ENCODE peak calls at places on chromosomes 1 and 21, in seven cellular contexts. C is prostate gland; O is H1; I is tibial artery; Y is right lobe of liver; E is thoracic aorta; L is effector memory CD4-positive, alpha-beta T cell. T is an unnamed sample.

GRCh38 chr1:11571906-11572616 is 82.2 kb downstream of the FBXO2 start:
- DNase-seq in C (no peak), O (peak; percentile 34), I (no peak), Y (no peak), E (no peak), L (no peak), T (no peak)

GRCh38 chr1:238892612-238893011 is 493.8 kb upstream of the CHRM3 start:
- DNase-seq in C (no peak), O (no peak), I (no peak), Y (no peak), E (no peak), L (no peak), T (no peak)

GRCh38 chr1:106185089-106185488 is 871.4 kb upstream of the PRMT6 start:
- DNase-seq in C (no peak), O (no peak), I (no peak), Y (no peak), E (no peak), L (no peak), T (no peak)

GRCh38 chr21:35606578-35606977 is 453.7 kb downstream of the SETD4 start:
- DNase-seq in C (no peak), O (no peak), I (no peak), Y (no peak), E (no peak), L (no peak), T (no peak)

GRCh38 chr1:18919174-18919905 is 17.0 kb upstream of the ALDH4A1 start:
- DNase-seq in C (no peak), O (no peak), I (no peak), Y (no peak), E (no peak), L (no peak), T (no peak)

GRCh38 chr1:228416217-228416971 is at the start of gene TRIM17:
- DNase-seq in C (no peak), O (no peak), I (no peak), Y (no peak), E (no peak), L (no peak), T (peak; percentile 15)

GRCh38 chr1:82162526-82163420 is 362.0 kb downstream of the ADGRL2 start:
- DNase-seq in C (no peak), O (no peak), I (no peak), Y (no peak), E (no peak), L (no peak), T (no peak)

GRCh38 chr1:12153181-12153785 is 13.5 kb upstream of the TNFRSF1B start:
- DNase-seq in C (no peak), O (no peak), I (peak; percentile 83), Y (peak; percentile 83), E (peak; percentile 26), L (peak; percentile 52), T (no peak)

GRCh38 chr1:228339766-228340685 is 66.6 kb downstream of the TRIM11 start:
- DNase-seq in C (no peak), O (no peak), I (peak; percentile 58), Y (peak; percentile 51), E (no peak), L (no peak), T (no peak)

GRCh38 chr1:119611701-119612113 is 36.4 kb downstream of the ZNF697 start:
- DNase-seq in C (peak; percentile 86), O (peak; percentile 83), I (peak; percentile 79), Y (peak; percentile 84), E (peak; percentile 29), L (no peak), T (peak; percentile 21)

DNA sequence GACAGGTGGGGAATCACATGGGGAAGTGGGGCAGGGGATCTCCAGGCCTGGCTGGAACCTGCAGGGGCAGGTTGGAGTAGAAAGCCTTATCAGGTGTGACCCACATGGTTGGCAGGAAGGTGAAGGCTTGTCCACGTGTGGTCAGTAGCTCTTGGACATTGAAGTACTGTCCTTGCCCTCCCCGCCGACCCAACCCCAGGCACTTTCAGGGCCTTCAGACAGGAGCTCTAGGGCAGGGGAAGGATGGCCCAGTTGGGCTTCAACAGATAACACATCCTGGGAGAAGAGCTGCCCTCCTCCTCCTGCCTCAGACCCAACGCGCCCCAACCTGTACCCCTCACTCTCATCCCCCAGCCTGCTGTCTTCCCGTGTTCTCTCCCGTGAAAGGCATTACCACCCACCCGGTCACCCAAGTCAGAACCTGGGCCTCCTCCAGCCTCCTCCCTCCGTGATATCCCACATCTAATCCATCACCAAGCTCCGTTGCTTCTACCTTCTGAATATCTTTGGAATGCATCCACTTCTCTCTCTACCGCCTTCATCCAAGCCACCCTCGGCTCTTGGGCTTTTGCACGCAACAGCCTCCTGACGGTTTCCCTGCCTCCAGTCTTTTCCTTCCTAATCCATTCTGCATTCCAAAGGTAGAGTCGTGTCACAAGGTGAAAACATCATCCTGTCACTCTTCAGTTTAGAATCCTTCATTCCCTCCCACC is 15.9 kb downstream of the PTPRF start:
- DNase-seq in C (no peak), O (no peak), I (no peak), Y (no peak), E (no peak), L (no peak), T (no peak)
- H3K4me3 ChIP-seq in C (no peak overlapping the region), O (no peak overlapping the region), I (no peak overlapping the region), Y (no peak overlapping the region), E (no peak overlapping the region), L (no peak overlapping the region), T (no peak overlapping the region)

GRCh38 chr21:34335316-34335715 is 28.5 kb upstream of the KCNE2 start:
- DNase-seq in C (no peak), O (no peak), I (no peak), Y (no peak), E (no peak), L (no peak), T (no peak)

GRCh38 chr21:34336245-34336644 is 27.6 kb upstream of the KCNE2 start:
- DNase-seq in C (no peak), O (no peak), I (peak; percentile 81), Y (no peak), E (no peak), L (no peak), T (no peak)

GRCh38 chr21:34330055-34330454 is 33.8 kb upstream of the KCNE2 start:
- DNase-seq in C (no peak), O (no peak), I (no peak), Y (no peak), E (no peak), L (no peak), T (no peak)

GRCh38 chr21:34336756-34337391 is 26.9 kb upstream of the KCNE2 start:
- DNase-seq in C (no peak), O (no peak), I (peak; percentile 78), Y (no peak), E (no peak), L (no peak), T (no peak)

GRCh38 chr21:34333150-34333739 is 30.6 kb upstream of the KCNE2 start:
- DNase-seq in C (no peak), O (no peak), I (no peak), Y (no peak), E (no peak), L (no peak), T (no peak)
- H3K27ac ChIP-seq in C (no peak overlapping the region), O (no peak overlapping the region), I (peak overlapping the region; percentile 79), Y (no peak overlapping the region), E (peak overlapping the region; percentile 73), L (no peak overlapping the region), T (no peak overlapping the region)

GRCh38 chr1:224617410-224618361 is 1.6 kb downstream of the CNIH3 start:
- DNase-seq in C (no peak), O (no peak), I (no peak), Y (no peak), E (no peak), L (no peak), T (no peak)
- H3K4me3 ChIP-seq in C (no peak overlapping the region), O (peak overlapping the region; percentile 59), I (no peak overlapping the region), Y (no peak overlapping the region), E (peak overlapping the region; percentile 65), L (peak overlapping the region; percentile 60), T (peak overlapping the region; percentile 44)

GRCh38 chr1:17272641-17273040 is 23.7 kb downstream of the PADI3 start:
- DNase-seq in C (no peak), O (no peak), I (no peak), Y (no peak), E (no peak), L (no peak), T (no peak)
- H3K27ac ChIP-seq in C (no peak overlapping the region), O (no peak overlapping the region), I (no peak overlapping the region), Y (no peak overlapping the region), E (no peak overlapping the region), L (no peak overlapping the region), T (no peak overlapping the region)

GRCh38 chr1:1616838-1617237 is 1.5 kb downstream of the MIB2 start:
- DNase-seq in C (no peak), O (no peak), I (no peak), Y (peak; percentile 60), E (no peak), L (no peak), T (no peak)
- H3K4me3 ChIP-seq in C (peak overlapping the region; percentile 100), O (peak overlapping the region; percentile 80), I (peak overlapping the region; percentile 99), Y (peak overlapping the region; percentile 99), E (peak overlapping the region; percentile 96), L (peak overlapping the region; percentile 100), T (no peak overlapping the region)

DNA sequence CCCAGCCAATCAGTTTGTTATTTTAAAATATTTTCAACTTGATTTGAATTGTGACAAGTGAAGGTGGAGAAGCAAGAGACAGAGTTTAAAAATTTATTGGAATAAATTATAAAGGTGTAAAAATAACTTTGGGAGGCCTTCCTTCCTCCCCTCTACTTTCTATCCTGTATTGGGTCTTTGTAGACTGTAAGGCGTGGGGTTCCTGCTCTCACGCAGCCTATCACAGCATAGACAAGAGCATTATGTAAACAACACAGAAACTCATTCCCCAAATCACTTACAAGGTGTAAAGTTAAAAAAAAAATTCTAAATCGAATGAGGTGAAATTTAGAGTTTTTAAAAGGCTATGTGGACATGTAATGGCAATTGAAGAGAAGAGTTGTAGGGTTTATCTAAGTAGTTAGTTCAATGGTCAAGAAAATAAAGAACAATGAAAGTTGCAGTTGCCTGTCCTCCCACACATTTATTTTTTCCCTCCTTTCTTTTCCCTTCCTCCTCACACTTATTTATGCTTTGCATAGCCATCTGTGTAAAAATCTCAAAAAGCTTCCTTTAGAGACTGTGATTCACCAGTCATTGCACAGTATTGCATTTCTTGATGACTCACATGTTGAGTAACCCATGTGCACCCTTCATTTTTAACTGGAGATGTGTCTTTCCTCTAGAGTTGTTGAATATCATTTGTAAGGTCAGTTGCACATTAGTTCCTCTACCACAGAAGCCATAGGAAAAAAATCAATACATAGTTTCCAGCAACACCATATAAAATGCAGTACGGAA is 242.2 kb downstream of the PTPRC start:
- DNase-seq in C (no peak), O (no peak), I (no peak), Y (no peak), E (no peak), L (no peak), T (no peak)
- H3K27ac ChIP-seq in C (no peak overlapping the region), O (no peak overlapping the region), I (no peak overlapping the region), Y (no peak overlapping the region), E (no peak overlapping the region), L (no peak overlapping the region), T (no peak overlapping the region)

GRCh38 chr1:184975208-184975875 is 1.0 kb upstream of the NIBAN1 start:
- DNase-seq in C (no peak), O (no peak), I (no peak), Y (no peak), E (no peak), L (no peak), T (no peak)

GRCh38 chr1:184972281-184973055 is 1.8 kb downstream of the NIBAN1 start:
- DNase-seq in C (no peak), O (no peak), I (no peak), Y (no peak), E (no peak), L (no peak), T (no peak)

GRCh38 chr1:184974086-184974836 is at the start of gene NIBAN1:
- DNase-seq in C (peak; percentile 59), O (peak; percentile 23), I (peak; percentile 90), Y (peak; percentile 70), E (peak; percentile 51), L (peak; percentile 66), T (peak; percentile 22)

GRCh38 chr1:184973308-184974085 is 811 bp downstream of the NIBAN1 start:
- DNase-seq in C (peak; percentile 20), O (no peak), I (peak; percentile 77), Y (peak; percentile 66), E (no peak), L (peak; percentile 65), T (no peak)

GRCh38 chr1:184974837-184975115 is 468 bp upstream of the NIBAN1 start:
- DNase-seq in C (no peak), O (no peak), I (no peak), Y (no peak), E (no peak), L (no peak), T (no peak)
- H3K4me3 ChIP-seq in C (peak overlapping the region; percentile 75), O (peak overlapping the region; percentile 91), I (peak overlapping the region; percentile 92), Y (no peak overlapping the region), E (peak overlapping the region; percentile 86), L (peak overlapping the region; percentile 89), T (peak overlapping the region; percentile 63)